ENCODE peak calls at places on chromosome 1, in seven cellular contexts. X is foreskin fibroblast; L is GF-D8; M is ELR; B is iPS-NIHi11; P is CD8-positive, alpha-beta memory T cell; R is neural progenitor cell. U is an unnamed sample.

GRCh38 chr1:153506831-153507413 is 28.9 kb downstream of the S100A6 start:
- DNase-seq in X (peak), L (no peak), M (peak), B (no peak), P (no peak), R (no peak), U (no peak)

GRCh38 chr1:228944991-228945390 is 209.7 kb downstream of the RHOU start:
- DNase-seq in X (no peak), L (no peak), M (peak), B (no peak), P (no peak), R (no peak), U (no peak)

GRCh38 chr1:89721351-89721750 is 88.4 kb downstream of the LRRC8C start:
- DNase-seq in X (peak), L (no peak), M (peak), B (no peak), P (no peak), R (no peak), U (no peak)

GRCh38 chr1:6045561-6045960 is at the start of gene KCNAB2:
- DNase-seq in X (no peak), L (no peak), M (no peak), B (no peak), P (no peak), R (no peak), U (no peak)

GRCh38 chr1:173476664-173477285 is 360 bp upstream of the PRDX6 start:
- DNase-seq in X (peak), L (peak), M (peak), B (peak), P (peak), R (peak), U (peak)

GRCh38 chr1:244211559-244211944 is 160.5 kb downstream of the ZBTB18 start:
- DNase-seq in X (no peak), L (no peak), M (no peak), B (no peak), P (no peak), R (no peak), U (no peak)

GRCh38 chr1:205247130-205247921 is 19.6 kb downstream of the TMCC2 start:
- DNase-seq in X (no peak), L (peak), M (no peak), B (no peak), P (no peak), R (no peak), U (no peak)

GRCh38 chr1:209796733-209797025 is 9.3 kb downstream of the IRF6 start:
- DNase-seq in X (no peak), L (no peak), M (no peak), B (no peak), P (no peak), R (no peak), U (no peak)

GRCh38 chr1:197918815-197919522 is 1.8 kb downstream of the LHX9 start:
- DNase-seq in X (no peak), L (no peak), M (peak), B (no peak), P (no peak), R (peak), U (no peak)